ENCODE peak calls at places on chromosomes 5 and 9, in five cellular contexts. H is CD4-positive, alpha-beta T cell; Y is suprapubic skin; A is thyroid gland; I is progenitor cell of endocrine pancreas. C is an unnamed sample.

GRCh38 chr5:143427122-143427735 is 23.7 kb upstream of the NR3C1 start:
- DNase-seq in I (no peak), A (no peak), Y (no peak), H (no peak), C (no peak)

GRCh38 chr5:104932431-104932830 is 1369.8 kb upstream of the NUDT12 start:
- DNase-seq in A (no peak), Y (no peak), I (no peak), H (no peak), C (no peak)

GRCh38 chr5:137070521-137070920 is 428.6 kb downstream of the SPOCK1 start:
- DNase-seq in A (no peak), I (no peak), H (no peak), Y (no peak), C (no peak)

GRCh38 chr5:121263456-121263855 is 588.2 kb upstream of the FTMT start:
- DNase-seq in Y (no peak), I (no peak), A (peak), H (no peak), C (no peak)

GRCh38 chr5:113047234-113047633 is 70.6 kb downstream of the DCP2 start:
- DNase-seq in A (no peak), I (no peak), H (no peak), Y (no peak), C (no peak)

GRCh38 chr5:151141535-151141934 is 16.0 kb downstream of the ANXA6 start:
- DNase-seq in H (peak), I (no peak), Y (no peak), A (no peak), C (no peak)

GRCh38 chr5:125699860-125700259 is 723.3 kb upstream of the GRAMD2B start:
- DNase-seq in Y (no peak), I (no peak), H (no peak), A (no peak), C (no peak)

GRCh38 chr5:112738180-112738560 is 485 bp downstream of the APC start:
- DNase-seq in I (no peak), A (no peak), Y (no peak), H (no peak), C (no peak)

GRCh38 chr5:102617187-102617856 is 118.5 kb upstream of the SLCO6A1 start:
- DNase-seq in I (no peak), A (no peak), Y (no peak), H (no peak), C (no peak)

GRCh38 chr9:2559212-2560152 is 62.1 kb upstream of the VLDLR start:
- DNase-seq in H (no peak), A (peak), Y (no peak), I (no peak), C (no peak)

DNA sequence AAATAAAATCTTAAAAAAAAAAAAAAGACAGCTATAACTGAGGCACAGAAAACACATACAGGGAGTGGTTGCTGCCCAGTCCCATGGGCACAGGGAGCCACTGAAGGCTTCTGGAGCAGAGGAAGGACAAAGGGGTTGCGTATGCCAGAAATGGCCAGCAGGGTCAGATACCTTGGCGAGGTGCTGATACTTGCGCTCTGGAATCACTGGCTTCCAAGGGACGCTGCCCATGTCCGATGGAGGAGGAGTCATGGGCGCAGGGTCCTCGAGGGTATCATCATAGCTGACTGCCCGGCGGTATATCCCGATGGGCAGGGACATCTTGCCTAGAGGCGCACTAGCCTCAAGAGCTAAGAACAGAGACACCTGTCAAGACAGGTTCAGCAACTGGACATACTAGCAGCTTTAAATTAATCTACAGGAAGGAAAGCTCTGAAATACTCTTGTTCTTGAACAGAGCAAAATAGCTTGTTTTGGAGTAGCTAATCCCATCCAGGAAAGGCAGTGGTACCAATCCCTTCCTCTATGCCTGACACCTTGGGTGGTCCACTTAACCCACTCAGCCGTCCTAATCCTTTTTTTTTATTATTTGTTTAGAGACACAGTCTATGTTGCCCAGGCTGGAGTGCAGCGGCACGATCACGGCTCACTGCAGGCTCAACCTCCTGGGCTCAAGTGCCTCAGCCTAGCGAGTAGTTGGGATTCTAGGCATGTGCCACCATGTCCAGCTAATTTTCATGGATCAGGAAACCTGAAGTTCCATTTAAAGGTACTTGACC is 6.0 kb downstream of the KIAA1191 start:
- DNase-seq in Y (no peak), A (peak), H (no peak), I (no peak), C (no peak)
- TF ChIP-seq CTCF in Y (no peak), A (no peak), H (no peak), I (peak), C (no peak)

DNA sequence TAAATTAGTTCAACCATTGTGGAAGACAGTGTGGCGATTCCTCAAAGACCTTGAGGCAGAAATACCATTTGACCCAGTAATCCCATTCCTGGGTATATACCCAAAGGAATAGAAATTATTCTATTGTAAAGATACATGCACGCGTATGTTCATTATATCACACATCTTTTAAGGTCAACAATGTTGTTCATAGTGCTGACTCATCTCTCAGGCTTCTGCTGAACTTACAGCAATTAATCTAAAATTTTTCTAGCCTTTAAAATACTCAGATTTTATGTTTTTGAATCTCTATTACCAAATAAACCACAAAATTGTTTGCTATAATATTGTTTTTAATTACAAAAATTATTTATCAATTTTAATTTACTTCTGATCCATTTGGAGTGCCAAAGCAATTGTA is 38.8 kb upstream of the ZNF618 start:
- DNase-seq in H (no peak), Y (no peak), A (no peak), I (no peak), C (no peak)
- TF ChIP-seq CTCF in H (no peak), Y (no peak), A (no peak), I (no peak), C (no peak)

GRCh38 chr9:127218818-127219217 is 45.8 kb upstream of the GARNL3 start:
- DNase-seq in I (no peak), A (no peak), Y (no peak), H (no peak), C (no peak)
- TF ChIP-seq CTCF in I (no peak), A (no peak), Y (no peak), H (no peak), C (no peak)

DNA sequence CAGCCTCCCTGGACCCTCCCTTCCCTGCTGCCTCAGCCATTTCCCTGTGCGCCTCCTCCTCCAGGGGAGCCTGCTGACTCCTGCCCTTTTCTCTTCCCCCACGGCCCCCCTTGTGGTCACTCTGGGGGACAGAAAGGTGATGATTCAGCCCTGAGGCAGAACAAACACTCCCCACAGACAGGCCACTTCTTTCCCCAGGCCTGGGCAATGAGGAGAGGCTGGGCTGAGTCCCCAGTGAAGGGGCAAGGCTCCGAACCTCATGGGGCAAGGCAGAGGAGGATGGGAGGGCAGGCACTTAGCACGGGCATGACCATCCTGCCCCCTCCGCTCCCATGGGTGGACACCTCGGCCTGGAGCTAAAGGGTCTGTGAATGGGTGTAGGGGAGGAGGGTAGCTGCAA is 21.0 kb downstream of the CSF1R start:
- DNase-seq in I (no peak), Y (no peak), H (no peak), A (no peak), C (no peak)
- TF ChIP-seq CTCF in I (no peak), Y (no peak), H (no peak), A (no peak), C (no peak)

DNA sequence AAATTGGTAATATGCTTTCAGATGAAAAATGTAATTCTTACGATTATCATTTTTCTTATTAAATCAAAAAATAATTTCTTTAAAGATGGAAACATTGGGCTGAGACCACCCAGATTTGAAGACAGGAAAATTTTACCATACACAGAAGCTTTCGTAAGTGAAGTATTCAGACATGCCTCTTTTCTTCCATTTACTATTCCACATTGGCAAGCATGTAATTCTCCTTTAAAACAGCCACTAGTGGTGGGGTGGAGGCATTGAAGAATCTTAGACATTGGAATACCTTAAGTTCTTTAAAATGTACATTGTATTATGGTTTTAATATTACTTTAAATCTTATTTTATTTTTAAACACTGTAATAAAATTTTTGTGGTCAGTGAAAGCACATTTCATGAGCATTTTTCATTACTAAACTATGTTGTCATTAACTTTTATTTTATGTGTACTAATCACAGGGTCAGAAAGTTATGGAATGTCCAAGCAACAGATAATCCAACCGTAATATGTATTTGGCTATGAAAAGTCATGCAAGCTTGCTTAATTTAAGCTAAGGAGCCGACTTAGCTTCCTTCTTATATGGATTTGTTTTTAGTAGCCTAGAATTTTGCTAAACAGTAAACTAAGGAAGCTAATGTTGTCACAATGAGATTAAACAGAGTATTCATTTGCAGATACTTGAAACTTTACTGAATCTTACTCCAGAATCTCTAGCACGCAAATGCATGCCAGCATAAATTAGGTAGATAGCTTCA is 97.4 kb upstream of the ALDH1A1 start:
- DNase-seq in H (no peak), I (no peak), A (no peak), Y (no peak), C (no peak)
- TF ChIP-seq CTCF in H (no peak), I (peak), A (no peak), Y (no peak), C (no peak)

GRCh38 chr5:1772634-1773033 is 27.0 kb downstream of the MRPL36 start:
- DNase-seq in H (no peak), I (no peak), A (no peak), Y (no peak), C (no peak)
- TF ChIP-seq CTCF in H (no peak), I (peak), A (no peak), Y (no peak), C (peak)

GRCh38 chr9:6761306-6761705 is 3.5 kb downstream of the KDM4C start:
- DNase-seq in H (no peak), Y (no peak), I (no peak), A (peak), C (peak)

GRCh38 chr9:6757988-6758417 is 230 bp downstream of the KDM4C start:
- DNase-seq in I (peak), A (peak), H (no peak), Y (peak), C (peak)

GRCh38 chr9:6757132-6757987 is at the start of gene KDM4C:
- DNase-seq in H (peak), I (no peak), A (peak), Y (peak), C (peak)

GRCh38 chr9:6759114-6759977 is 1.6 kb downstream of the KDM4C start:
- DNase-seq in I (no peak), Y (no peak), H (peak), A (peak), C (no peak)

DNA sequence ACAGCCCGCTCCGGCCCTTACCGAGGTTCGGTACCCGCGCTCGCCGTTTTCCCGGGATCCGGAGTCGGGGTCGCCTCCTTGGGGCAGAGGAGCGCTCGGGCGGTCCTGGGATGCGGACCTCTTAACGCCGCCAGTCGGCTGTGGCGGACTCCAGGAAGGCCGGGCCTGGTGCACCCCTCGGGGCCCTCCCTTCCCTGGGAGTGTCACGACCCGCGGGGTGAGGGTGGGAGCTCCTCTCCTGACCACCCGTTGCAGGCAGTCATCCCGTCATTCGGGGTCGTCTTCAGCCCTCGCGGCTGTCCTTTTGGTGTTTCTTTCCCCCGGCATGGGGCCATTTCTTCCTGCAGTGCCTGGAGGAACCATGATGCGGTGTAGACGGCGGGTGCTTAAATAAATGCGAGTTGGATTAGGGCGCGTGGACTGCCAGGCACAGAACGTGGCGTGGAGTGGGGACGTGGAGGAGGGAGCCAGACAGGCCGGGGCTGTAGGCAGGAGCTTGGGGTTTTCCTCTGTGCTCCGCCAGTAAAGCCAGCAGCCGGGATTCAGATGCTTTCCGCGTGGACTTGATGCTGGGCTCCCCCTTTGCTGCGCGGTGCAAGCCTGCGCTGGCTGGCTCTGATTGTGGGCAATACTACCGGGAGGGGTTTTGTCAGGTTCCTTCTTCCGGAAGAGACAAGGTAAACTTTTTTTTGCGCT is 793 bp downstream of the KDM4C start:
- DNase-seq in Y (peak), I (peak), H (peak), A (peak), C (peak)
- TF ChIP-seq CTCF in Y (no peak), I (no peak), H (no peak), A (no peak), C (no peak)

GRCh38 chr9:120439147-120439546 is 140.8 kb downstream of the CDK5RAP2 start:
- DNase-seq in A (peak), H (no peak), Y (no peak), I (no peak), C (no peak)
- TF ChIP-seq CTCF in A (no peak), H (peak), Y (no peak), I (peak), C (peak)

GRCh38 chr5:28810751-28811136 is 1772.4 kb upstream of the CDH9 start:
- DNase-seq in Y (no peak), H (no peak), I (no peak), A (no peak), C (no peak)
- TF ChIP-seq CTCF in Y (no peak), H (no peak), I (no peak), A (no peak), C (peak)

DNA sequence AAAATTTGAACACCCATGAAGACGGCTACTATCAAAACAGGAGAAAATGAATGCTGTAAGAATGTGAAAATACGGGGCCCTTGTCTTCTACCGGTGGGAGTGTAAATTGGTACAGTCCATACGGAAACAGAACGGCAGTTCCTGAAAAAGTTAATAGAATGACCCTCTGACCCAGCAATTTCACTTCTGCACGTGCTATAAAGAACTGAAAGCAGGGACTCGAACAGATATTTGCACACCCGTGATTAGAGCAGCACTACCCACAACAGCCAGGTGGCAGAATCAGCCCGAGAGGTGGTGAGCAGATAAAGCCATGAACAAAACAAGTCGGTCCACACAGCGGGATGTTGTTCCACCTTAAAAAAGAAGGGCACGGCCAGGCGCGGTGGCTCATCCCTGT is 22.6 kb upstream of the SLC12A7 start:
- DNase-seq in A (no peak), I (no peak), Y (no peak), H (no peak), C (no peak)
- TF ChIP-seq CTCF in A (no peak), I (peak), Y (no peak), H (no peak), C (no peak)